ENCODE peak calls at places on chromosomes 4 and X, in nine cellular contexts. J, Z, P, U, N, E, D, C and O are unnamed samples.

GRCh38 chrX:142295190-142295589 is 90.1 kb upstream of the MAGEC2 start:
- DNase-seq in Z (no peak), C (no peak), J (no peak), E (no peak), N (no peak), U (no peak), P (no peak), D (no peak), O (no peak)

GRCh38 chr4:84710520-84710919 is 127.6 kb downstream of the CDS1 start:
- DNase-seq in E (no peak), P (no peak), D (no peak), J (no peak), U (no peak), C (peak), Z (no peak), N (no peak), O (no peak)

GRCh38 chr4:90328558-90328957 is 201.4 kb downstream of the CCSER1 start:
- DNase-seq in D (no peak), J (no peak), E (no peak), C (peak), N (no peak), P (no peak), Z (peak), U (no peak), O (peak)

GRCh38 chr4:172900880-172901279 is 267.7 kb upstream of the GALNT7 start:
- DNase-seq in P (no peak), Z (no peak), C (no peak), U (no peak), N (no peak), E (no peak), J (no peak), D (no peak), O (no peak)

GRCh38 chr4:145446184-145446583 is 35.5 kb upstream of the SMAD1 start:
- DNase-seq in D (no peak), U (no peak), J (no peak), Z (no peak), P (no peak), E (no peak), N (no peak), C (no peak), O (no peak)

GRCh38 chr4:169956441-169956840 is 69.8 kb downstream of the MFAP3L start:
- DNase-seq in D (no peak), E (no peak), Z (no peak), C (no peak), P (no peak), J (no peak), N (no peak), U (no peak), O (no peak)

GRCh38 chrX:119236599-119237525 is 777 bp downstream of the PGRMC1 start:
- DNase-seq in U (peak), E (no peak), N (peak), P (peak), D (no peak), C (no peak), J (no peak), Z (peak), O (peak)

GRCh38 chr4:69910016-69910782 is 20.7 kb upstream of the CSN1S1 start:
- DNase-seq in P (no peak), J (no peak), U (peak), Z (peak), D (no peak), C (peak), N (no peak), E (no peak), O (no peak)

GRCh38 chrX:29699214-29699613 is 516.1 kb upstream of the MAGEB2 start:
- DNase-seq in P (no peak), D (no peak), Z (peak), U (no peak), E (no peak), J (no peak), N (no peak), C (no peak), O (no peak)

GRCh38 chrX:119419146-119419545 is 20.0 kb downstream of the SLC25A43 start:
- DNase-seq in N (no peak), U (no peak), J (no peak), E (no peak), P (peak), C (no peak), Z (no peak), D (no peak), O (no peak)

GRCh38 chr4:48853604-48854394 is 22.9 kb downstream of the OCIAD1 start:
- DNase-seq in N (peak), E (no peak), Z (no peak), U (no peak), J (no peak), D (no peak), P (no peak), C (no peak), O (no peak)

GRCh38 chr4:84243685-84244084 is 255.4 kb downstream of the NKX6-1 start:
- DNase-seq in C (no peak), E (no peak), U (no peak), N (no peak), Z (no peak), P (no peak), D (no peak), J (no peak), O (no peak)

GRCh38 chrX:123964155-123964554 is 2.6 kb downstream of the STAG2 start:
- DNase-seq in P (no peak), N (no peak), E (no peak), Z (peak), J (no peak), C (no peak), U (no peak), D (no peak), O (no peak)

GRCh38 chr4:111689214-111689613 is 456.0 kb upstream of the FAM241A start:
- DNase-seq in D (no peak), Z (peak), N (no peak), E (no peak), J (no peak), C (peak), U (no peak), P (peak), O (peak)

GRCh38 chr4:94583938-94584641 is 132.3 kb downstream of the PDLIM5 start:
- DNase-seq in Z (no peak), P (no peak), N (no peak), U (no peak), J (no peak), E (no peak), C (no peak), D (no peak), O (no peak)

GRCh38 chrX:150696264-150696789 is 3.1 kb downstream of the MTMR1 start:
- DNase-seq in Z (no peak), N (no peak), J (no peak), P (no peak), C (no peak), E (no peak), U (no peak), D (no peak), O (no peak)

GRCh38 chr4:23882976-23883531 is 6.8 kb downstream of the PPARGC1A start:
- DNase-seq in C (no peak), P (no peak), J (no peak), U (no peak), Z (no peak), D (no peak), N (no peak), E (no peak), O (no peak)

GRCh38 chr4:10416441-10416840 is 40.8 kb downstream of the ZNF518B start:
- DNase-seq in Z (no peak), C (no peak), E (no peak), U (no peak), D (no peak), J (no peak), P (no peak), N (no peak), O (no peak)

GRCh38 chr4:151887151-151887815 is 126.5 kb upstream of the GATB start:
- DNase-seq in N (no peak), Z (no peak), U (peak), C (no peak), P (no peak), D (no peak), E (no peak), J (no peak), O (no peak)

GRCh38 chr4:70772929-70773555 is 51.3 kb downstream of the RUFY3 start:
- DNase-seq in J (no peak), D (no peak), N (no peak), Z (no peak), U (no peak), E (no peak), C (no peak), P (no peak), O (no peak)

GRCh38 chr4:106898621-106899230 is 137.4 kb downstream of the DKK2 start:
- DNase-seq in J (no peak), C (peak), U (peak), Z (peak), N (peak), E (no peak), P (peak), D (no peak), O (peak)

GRCh38 chr4:85968945-85969830 is 390.7 kb downstream of the MAPK10 start:
- DNase-seq in D (no peak), J (no peak), N (peak), Z (peak), E (no peak), C (peak), U (peak), P (no peak), O (no peak)

GRCh38 chrX:8084023-8084422 is 87.0 kb downstream of the VCX2 start:
- DNase-seq in C (peak), U (peak), N (no peak), J (no peak), E (no peak), P (no peak), D (no peak), Z (peak), O (no peak)

GRCh38 chrX:132481449-132481848 is 7.4 kb downstream of the MBNL3 start:
- DNase-seq in E (no peak), J (no peak), C (no peak), P (no peak), D (no peak), Z (no peak), N (no peak), U (no peak), O (no peak)

GRCh38 chr4:7330811-7331681 is 103.7 kb downstream of the PSAPL1 start:
- DNase-seq in C (no peak), E (no peak), J (no peak), P (no peak), Z (no peak), D (peak), N (no peak), U (no peak), O (no peak)

GRCh38 chr4:32931475-32931874 is 2211.3 kb downstream of the PCDH7 start:
- DNase-seq in C (no peak), J (no peak), P (no peak), D (no peak), Z (no peak), E (no peak), U (no peak), N (no peak), O (no peak)

GRCh38 chrX:45056428-45057145 is 144.1 kb downstream of the DIPK2B start:
- DNase-seq in J (no peak), E (no peak), U (no peak), N (no peak), Z (no peak), D (no peak), P (no peak), C (no peak), O (no peak)

DNA sequence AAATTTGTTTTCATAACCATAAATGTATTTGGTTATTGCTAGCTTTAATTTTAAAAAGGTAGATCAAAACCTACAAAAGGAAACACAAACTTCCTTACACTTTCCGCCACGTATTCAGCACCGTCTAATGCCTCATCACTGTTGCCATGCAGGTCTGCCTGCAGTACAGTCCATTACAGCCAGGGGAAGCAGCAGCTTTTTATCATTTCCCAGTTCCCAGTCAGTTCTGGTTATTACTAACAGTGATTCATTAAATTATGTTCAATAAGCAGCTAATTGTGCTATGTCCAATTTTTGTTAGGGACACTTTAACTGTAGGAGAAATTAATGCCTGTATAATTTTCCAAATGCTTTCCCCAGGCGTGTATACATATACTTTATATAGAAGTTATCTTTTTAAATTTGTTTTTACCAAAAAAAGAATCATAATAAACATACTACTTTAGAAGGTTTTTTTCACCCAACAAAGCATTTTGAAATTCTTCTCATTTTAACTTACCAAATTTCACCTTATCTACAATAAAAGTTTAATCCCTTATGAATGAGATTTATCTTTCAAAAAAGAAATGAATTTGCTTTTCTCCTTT is 93.3 kb downstream of the ANXA3 start:
- DNase-seq in J (no peak), Z (peak), D (peak), N (peak), C (peak), U (peak), E (peak), P (peak), O (peak)
- TF ChIP-seq CTCF in J (peak), Z (peak), D (peak), N (peak), C (peak), U (peak), E (peak), P (peak), O (peak)

DNA sequence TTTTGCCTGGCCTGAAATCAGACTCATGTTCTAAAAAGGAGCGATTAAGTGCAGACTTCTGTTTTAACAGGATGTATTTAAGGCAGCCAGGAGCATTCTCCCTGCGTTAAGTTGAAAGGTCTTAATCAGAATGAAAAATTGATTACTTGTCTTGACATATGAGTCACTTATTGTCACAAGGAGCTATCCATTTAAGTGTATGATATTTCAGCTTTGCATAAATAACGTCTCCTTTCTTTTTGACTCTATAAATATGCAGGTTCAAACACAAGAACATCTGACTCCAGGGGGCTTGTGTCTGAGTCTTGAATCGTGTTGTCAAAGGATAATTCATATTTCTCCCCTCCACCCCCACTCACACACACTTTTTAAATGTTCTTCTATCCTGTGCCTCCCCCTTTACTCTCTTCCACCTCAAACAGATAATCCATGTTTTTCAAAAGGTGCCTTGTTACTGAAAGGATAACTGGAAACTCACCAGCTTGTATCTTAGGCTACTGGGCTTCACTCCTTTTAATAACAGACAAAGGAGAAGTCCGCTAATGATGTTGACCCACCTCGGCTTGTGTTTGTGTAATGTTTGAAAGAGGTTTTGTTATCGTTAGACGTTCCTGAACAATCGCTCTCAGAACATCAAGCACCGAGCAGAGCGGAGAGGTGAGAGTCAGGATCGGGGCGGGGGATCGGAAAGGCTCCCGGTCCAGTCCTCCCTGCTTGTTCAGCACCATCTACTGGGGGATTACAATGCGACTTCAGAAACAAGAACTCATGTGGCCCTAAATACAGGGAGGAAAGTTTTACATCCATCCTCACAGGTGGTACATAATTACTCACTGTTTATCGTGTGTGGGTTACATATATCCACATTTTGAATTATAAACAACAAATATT is 107.5 kb upstream of the RPL34 start:
- DNase-seq in Z (peak), U (peak), N (peak), E (no peak), J (no peak), C (peak), D (no peak), P (no peak), O (peak)
- TF ChIP-seq CTCF in Z (peak), U (peak), N (peak), E (no peak), J (peak), C (peak), D (no peak), P (no peak), O (no peak)

GRCh38 chr4:37981844-37982720 is 21.9 kb downstream of the PTTG2 start:
- DNase-seq in P (no peak), U (peak), J (no peak), E (no peak), D (no peak), C (no peak), N (no peak), Z (peak), O (peak)
- TF ChIP-seq CTCF in P (no peak), U (no peak), J (no peak), E (no peak), D (no peak), C (no peak), N (no peak), Z (no peak), O (no peak)

GRCh38 chr4:43822621-43823020 is 626.0 kb downstream of the KCTD8 start:
- DNase-seq in P (no peak), C (no peak), N (no peak), Z (no peak), D (no peak), J (no peak), E (no peak), U (no peak), O (no peak)
- TF ChIP-seq CTCF in P (no peak), C (no peak), N (no peak), Z (no peak), D (no peak), J (no peak), E (no peak), U (no peak), O (no peak)

GRCh38 chrX:143661286-143661685 is 25.4 kb upstream of the SLITRK4 start:
- DNase-seq in Z (no peak), C (no peak), P (no peak), E (no peak), J (no peak), N (no peak), U (no peak), D (no peak), O (no peak)

GRCh38 chrX:143669395-143669794 is 33.5 kb upstream of the SLITRK4 start:
- DNase-seq in D (no peak), Z (no peak), U (no peak), E (no peak), P (no peak), N (no peak), J (no peak), C (peak), O (no peak)

GRCh38 chrX:143663755-143664154 is 27.9 kb upstream of the SLITRK4 start:
- DNase-seq in P (no peak), N (no peak), U (no peak), Z (no peak), J (no peak), E (no peak), C (no peak), D (no peak), O (no peak)

DNA sequence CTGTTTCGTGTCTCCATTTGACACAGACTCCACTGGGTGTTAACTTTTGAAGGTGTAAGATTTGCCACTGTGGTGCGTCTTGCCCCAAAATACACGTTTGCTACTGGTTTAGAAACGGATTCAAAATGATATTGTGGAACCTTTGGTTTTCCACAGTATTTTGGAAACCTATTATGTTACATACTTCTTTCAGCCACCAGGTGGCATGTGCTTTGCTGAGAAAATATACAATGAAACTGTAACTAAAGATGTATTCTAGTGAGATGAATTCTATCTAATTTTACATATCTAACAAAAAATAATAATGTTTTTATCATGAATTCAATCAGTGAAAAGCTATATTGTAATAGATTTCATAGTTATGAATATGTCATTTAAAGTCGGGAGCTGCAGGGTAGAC is 28.4 kb upstream of the SLITRK4 start:
- DNase-seq in N (no peak), Z (no peak), J (no peak), D (no peak), U (peak), P (no peak), E (no peak), C (peak), O (no peak)
- TF ChIP-seq CTCF in N (no peak), Z (peak), J (peak), D (peak), U (peak), P (peak), E (peak), C (peak), O (no peak)

DNA sequence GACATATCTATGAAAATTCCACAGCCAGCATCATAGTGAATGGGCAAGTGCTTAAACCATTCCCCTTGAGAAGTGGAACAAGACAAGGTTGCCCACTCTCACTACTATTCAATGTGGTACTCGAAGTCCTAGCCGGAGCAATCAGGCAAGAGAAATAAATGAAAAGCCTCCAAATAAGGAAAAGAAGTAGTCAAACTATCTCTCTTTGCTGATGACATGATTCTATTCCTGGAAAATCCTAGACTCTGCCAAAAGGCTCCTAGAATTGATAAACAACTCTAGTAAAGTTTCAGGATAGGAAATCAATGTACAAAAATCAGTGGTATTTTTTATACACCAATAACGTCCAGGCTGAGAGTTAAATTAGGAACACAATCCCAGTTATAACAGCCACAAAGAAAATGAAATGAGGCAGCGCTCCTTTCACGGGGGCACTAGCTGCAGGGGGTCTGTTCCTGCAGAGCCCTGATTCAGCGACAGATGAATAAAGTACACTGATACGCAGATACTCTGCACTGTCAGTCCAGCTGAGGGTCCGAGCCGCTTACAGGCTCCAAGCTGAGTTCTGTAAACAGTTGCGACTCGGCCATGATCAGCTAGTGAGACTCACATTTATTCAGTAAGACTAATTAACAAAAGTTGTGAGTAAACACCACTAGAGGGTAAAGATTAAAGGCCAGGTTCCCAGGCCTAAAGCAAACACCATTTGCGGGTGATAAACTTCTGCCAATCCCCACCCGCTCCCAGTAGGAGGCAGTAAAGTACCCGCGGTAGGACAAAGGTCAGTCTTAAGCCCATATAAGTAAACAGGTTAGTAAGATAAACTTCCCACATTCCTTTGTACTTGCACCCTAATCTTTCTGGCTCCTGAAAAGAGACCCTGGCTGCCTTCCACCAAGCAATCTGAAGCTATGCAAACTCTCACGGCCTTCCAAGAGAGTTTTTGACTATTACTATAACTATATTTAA is 290.6 kb upstream of the GRID2 start:
- DNase-seq in C (no peak), J (no peak), U (no peak), E (no peak), P (peak), N (no peak), Z (no peak), D (no peak), O (no peak)
- TF ChIP-seq CTCF in C (no peak), J (no peak), U (peak), E (peak), P (peak), N (no peak), Z (peak), D (no peak), O (no peak)